ENCODE peak calls at places on chromosomes 11 and 22, in ten cellular contexts. C, J, U, P, R, K, M, O, B and Z are unnamed samples.

GRCh38 chr11:24249921-24250320 is 246.9 kb upstream of the LUZP2 start:
- DNase-seq in J (no peak), B (no peak), C (no peak), R (no peak), K (no peak), M (no peak), P (peak), U (no peak), O (no peak), Z (no peak)

GRCh38 chr22:19398206-19398605 is 33.3 kb downstream of the HIRA start:
- DNase-seq in P (peak), C (no peak), O (no peak), U (no peak), J (no peak), K (no peak), R (no peak), B (no peak), M (no peak), Z (no peak)

GRCh38 chr11:71342951-71343827 is 90.8 kb upstream of the SHANK2 start:
- DNase-seq in C (peak), B (peak), J (peak), R (no peak), O (no peak), K (peak), U (peak), M (peak), P (peak), Z (no peak)

GRCh38 chr11:126716456-126717083 is 284.0 kb downstream of the KIRREL3 start:
- DNase-seq in R (no peak), O (no peak), U (peak), J (peak), B (peak), M (peak), K (peak), P (peak), C (peak), Z (peak)

GRCh38 chr11:126102436-126102894 is 39.8 kb upstream of the CDON start:
- DNase-seq in C (no peak), J (no peak), B (no peak), K (peak), P (no peak), U (no peak), R (no peak), O (no peak), M (no peak), Z (no peak)

GRCh38 chr11:108983621-108984020 is 318.8 kb downstream of the DDX10 start:
- DNase-seq in J (no peak), B (peak), O (no peak), C (no peak), U (no peak), P (no peak), M (no peak), R (no peak), K (no peak), Z (peak)

GRCh38 chr11:67389477-67389876 is 2.3 kb upstream of the RAD9A start:
- DNase-seq in U (peak), B (no peak), R (no peak), P (peak), K (peak), C (no peak), O (no peak), M (peak), J (peak), Z (no peak)

GRCh38 chr22:42231929-42232328 is 38.5 kb downstream of the TCF20 start:
- DNase-seq in K (no peak), C (no peak), O (no peak), B (no peak), M (no peak), P (no peak), J (no peak), R (no peak), U (no peak), Z (no peak)

GRCh38 chr11:46198245-46198872 is 77.1 kb upstream of the PHF21A start:
- DNase-seq in M (no peak), J (no peak), K (no peak), O (no peak), R (no peak), P (no peak), U (no peak), C (no peak), B (no peak), Z (no peak)

GRCh38 chr11:34155759-34156062 is 50.3 kb downstream of the NAT10 start:
- DNase-seq in B (no peak), O (no peak), M (no peak), C (no peak), P (no peak), K (no peak), J (no peak), R (no peak), U (no peak), Z (no peak)

GRCh38 chr11:76783294-76783900 is at the start of gene TSKU:
- DNase-seq in C (no peak), P (no peak), R (no peak), O (no peak), K (no peak), M (peak), J (no peak), B (peak), U (no peak), Z (peak)

GRCh38 chr22:42769574-42770447 is 49.1 kb upstream of the A4GALT start:
- DNase-seq in U (peak), P (no peak), R (no peak), B (peak), C (no peak), O (peak), M (no peak), J (no peak), K (no peak), Z (peak)

GRCh38 chr11:117583063-117583801 is 213.8 kb downstream of the DSCAML1 start:
- DNase-seq in P (no peak), U (peak), B (no peak), O (no peak), M (no peak), J (no peak), K (no peak), R (no peak), C (no peak), Z (no peak)

GRCh38 chr11:106466441-106467190 is 389.2 kb downstream of the AASDHPPT start:
- DNase-seq in U (no peak), C (no peak), K (no peak), J (no peak), B (peak), R (no peak), M (no peak), P (peak), O (no peak), Z (peak)

GRCh38 chr11:97743205-97743742 is 1277.5 kb upstream of the CNTN5 start:
- DNase-seq in U (no peak), R (no peak), C (no peak), O (no peak), B (peak), J (no peak), M (no peak), P (peak), K (no peak), Z (peak)

GRCh38 chr11:108886608-108887007 is 221.7 kb downstream of the DDX10 start:
- DNase-seq in C (no peak), B (peak), U (no peak), J (no peak), R (no peak), O (no peak), P (no peak), K (no peak), M (no peak), Z (peak)

GRCh38 chr11:67120456-67120855 is 1.4 kb downstream of the KDM2A start:
- DNase-seq in K (no peak), U (no peak), C (no peak), B (no peak), O (no peak), R (no peak), P (peak), J (no peak), M (no peak), Z (no peak)

GRCh38 chr11:64928957-64929356 is 4.5 kb downstream of the PPP2R5B start:
- DNase-seq in U (no peak), M (no peak), J (no peak), K (no peak), O (no peak), B (no peak), C (no peak), R (no peak), P (no peak), Z (no peak)

GRCh38 chr11:126530416-126530815 is 174.9 kb downstream of the ST3GAL4 start:
- DNase-seq in K (no peak), B (no peak), P (no peak), U (no peak), O (no peak), J (no peak), R (no peak), M (no peak), C (no peak), Z (no peak)

GRCh38 chr11:120303004-120303637 is 22.0 kb upstream of the TLCD5 start:
- DNase-seq in R (no peak), M (peak), C (peak), B (peak), U (peak), P (peak), O (peak), J (peak), K (peak), Z (peak)

GRCh38 chr11:60934091-60934789 is 10.0 kb downstream of the TMEM132A start:
- DNase-seq in O (no peak), M (no peak), C (no peak), U (no peak), K (no peak), B (no peak), J (no peak), R (no peak), P (no peak), Z (no peak)

GRCh38 chr11:110000045-110000502 is 93.1 kb upstream of the ZC3H12C start:
- DNase-seq in U (no peak), M (no peak), K (peak), C (no peak), P (no peak), O (no peak), R (no peak), B (peak), J (no peak), Z (peak)

GRCh38 chr11:23359297-23359696 is 499.0 kb upstream of the CCDC179 start:
- DNase-seq in R (no peak), J (no peak), O (no peak), B (peak), P (peak), U (no peak), M (no peak), K (no peak), C (no peak), Z (peak)

GRCh38 chr11:31240340-31240904 is 129.1 kb downstream of the DCDC1 start:
- DNase-seq in R (no peak), K (peak), U (peak), B (peak), J (peak), C (no peak), M (peak), P (peak), O (no peak), Z (peak)

GRCh38 chr22:49934891-49935557 is 16.6 kb downstream of the CRELD2 start:
- DNase-seq in C (peak), P (peak), M (peak), O (peak), U (peak), R (no peak), J (peak), K (peak), B (no peak), Z (peak)

GRCh38 chr11:86035164-86035563 is 33.7 kb downstream of the PICALM start:
- DNase-seq in P (peak), R (no peak), M (no peak), C (no peak), B (no peak), O (no peak), J (no peak), K (no peak), U (peak), Z (no peak)

GRCh38 chr11:47259178-47259977 is 1.6 kb downstream of the NR1H3 start:
- DNase-seq in U (peak), C (peak), O (no peak), M (peak), R (no peak), B (no peak), P (peak), K (peak), J (peak), Z (peak)

GRCh38 chr22:19892249-19892879 is 37.7 kb upstream of the GNB1L start:
- DNase-seq in P (peak), R (no peak), K (no peak), J (peak), C (peak), B (peak), O (no peak), U (peak), M (peak), Z (peak)